ENCODE peak calls at places on chromosomes 6 and 20, in five cellular contexts. V, N, X, C and A are unnamed samples.

GRCh38 chr20:39137299-39137698 is 175.2 kb downstream of the DHX35 start:
- DNase-seq in V (no peak), N (no peak), X (no peak), C (no peak), A (no peak)

GRCh38 chr6:157219201-157220200 is 103.8 kb downstream of the TMEM242 start:
- DNase-seq in V (peak; percentile 63), N (no peak), X (peak; percentile 45), C (no peak), A (peak; percentile 30)

GRCh38 chr20:8664778-8665177 is 404.1 kb upstream of the PLCB4 start:
- DNase-seq in V (no peak), N (no peak), X (no peak), C (no peak), A (no peak)

GRCh38 chr6:170062209-170062903 is 228.5 kb downstream of the DLL1 start:
- DNase-seq in V (no peak), N (no peak), X (no peak), C (no peak), A (no peak)

GRCh38 chr20:59047938-59048680 is 5.5 kb upstream of the PRELID3B start:
- DNase-seq in V (peak; percentile 51), N (peak; percentile 67), X (no peak), C (no peak), A (no peak)

GRCh38 chr20:6993016-6993415 is 225.5 kb downstream of the BMP2 start:
- DNase-seq in V (peak; percentile 88), N (no peak), X (no peak), C (no peak), A (peak; percentile 91)

GRCh38 chr20:12358006-12358654 is 440.4 kb downstream of the BTBD3 start:
- DNase-seq in V (peak; percentile 18), N (no peak), X (no peak), C (no peak), A (peak; percentile 20)

GRCh38 chr6:89050155-89050554 is 30.4 kb upstream of the PNRC1 start:
- DNase-seq in V (peak; percentile 75), N (peak; percentile 50), X (no peak), C (peak; percentile 77), A (peak; percentile 95)

GRCh38 chr6:157091832-157092231 is 231.5 kb downstream of the TMEM242 start:
- DNase-seq in V (no peak), N (no peak), X (no peak), C (no peak), A (no peak)

GRCh38 chr6:24329451-24329850 is 28.4 kb downstream of the DCDC2 start:
- DNase-seq in V (peak; percentile 45), N (no peak), X (no peak), C (no peak), A (no peak)

GRCh38 chr6:84415517-84415916 is 188.1 kb upstream of the CEP162 start:
- DNase-seq in V (no peak), N (no peak), X (no peak), C (no peak), A (no peak)

GRCh38 chr6:86961432-86962200 is 24.3 kb downstream of the HTR1E start:
- DNase-seq in V (no peak), N (no peak), X (no peak), C (no peak), A (no peak)

GRCh38 chr20:3313681-3314080 is 74.7 kb upstream of the SLC4A11 start:
- DNase-seq in V (no peak), N (no peak), X (no peak), C (no peak), A (peak; percentile 26)

GRCh38 chr6:157632821-157633220 is 190.2 kb upstream of the SNX9 start:
- DNase-seq in V (peak; percentile 52), N (no peak), X (no peak), C (no peak), A (no peak)

GRCh38 chr20:53434662-53435061 is 159.0 kb downstream of the ZNF217 start:
- DNase-seq in V (no peak), N (no peak), X (no peak), C (no peak), A (no peak)

GRCh38 chr6:165830761-165831160 is 167.7 kb upstream of the PDE10A start:
- DNase-seq in V (no peak), N (no peak), X (no peak), C (no peak), A (no peak)

GRCh38 chr6:43089874-43090556 is 13.9 kb downstream of the PTK7 start:
- DNase-seq in V (no peak), N (peak; percentile 73), X (no peak), C (no peak), A (no peak)

GRCh38 chr20:36574278-36575065 is 1.1 kb downstream of the TGIF2 start:
- DNase-seq in V (peak; percentile 49), N (peak; percentile 45), X (peak; percentile 68), C (peak; percentile 65), A (peak; percentile 47)

GRCh38 chr20:50717974-50718761 is 13.2 kb upstream of the PARD6B start:
- DNase-seq in V (no peak), N (no peak), X (no peak), C (no peak), A (no peak)

GRCh38 chr20:31811796-31812728 is 7.1 kb upstream of the MYLK2 start:
- DNase-seq in V (peak; percentile 70), N (no peak), X (no peak), C (peak; percentile 82), A (no peak)

GRCh38 chr6:44701637-44702101 is 314.2 kb downstream of the CDC5L start:
- DNase-seq in V (peak; percentile 71), N (no peak), X (no peak), C (no peak), A (no peak)

GRCh38 chr6:13256614-13257013 is 71.7 kb downstream of the TBC1D7 start:
- DNase-seq in V (no peak), N (no peak), X (no peak), C (no peak), A (no peak)

GRCh38 chr6:31405996-31406395 is 2.6 kb downstream of the MICA start:
- DNase-seq in V (no peak), N (no peak), X (no peak), C (no peak), A (no peak)

GRCh38 chr6:48689498-48689897 is 578.5 kb upstream of the PTCHD4 start:
- DNase-seq in V (no peak), N (no peak), X (no peak), C (no peak), A (no peak)

GRCh38 chr6:7262746-7263335 is 50.2 kb downstream of the SSR1 start:
- DNase-seq in V (no peak), N (no peak), X (no peak), C (no peak), A (no peak)

GRCh38 chr6:144263786-144264185 is 21.3 kb upstream of the UTRN start:
- DNase-seq in V (no peak), N (no peak), X (no peak), C (no peak), A (no peak)

GRCh38 chr20:51446656-51447055 is 95.9 kb downstream of the NFATC2 start:
- DNase-seq in V (peak; percentile 91), N (peak; percentile 38), X (no peak), C (no peak), A (peak; percentile 76)

GRCh38 chr20:35837577-35838195 is 65.9 kb downstream of the PHF20 start:
- DNase-seq in V (no peak), N (no peak), X (no peak), C (no peak), A (no peak)

GRCh38 chr6:149335924-149336323 is 18.4 kb downstream of the TAB2 start:
- DNase-seq in V (peak; percentile 86), N (no peak), X (no peak), C (peak; percentile 55), A (peak; percentile 90)

GRCh38 chr20:21027569-21027968 is 78.6 kb downstream of the LINC00237 start:
- DNase-seq in V (peak; percentile 1), N (no peak), X (no peak), C (no peak), A (peak; percentile 56)

GRCh38 chr20:58131581-58132142 is 96.8 kb downstream of the ANKRD60 start:
- DNase-seq in V (peak; percentile 65), N (no peak), X (no peak), C (no peak), A (peak; percentile 86)

GRCh38 chr6:109263873-109264700 is 118.2 kb downstream of the CD164 start:
- DNase-seq in V (no peak), N (no peak), X (no peak), C (no peak), A (no peak)

DNA sequence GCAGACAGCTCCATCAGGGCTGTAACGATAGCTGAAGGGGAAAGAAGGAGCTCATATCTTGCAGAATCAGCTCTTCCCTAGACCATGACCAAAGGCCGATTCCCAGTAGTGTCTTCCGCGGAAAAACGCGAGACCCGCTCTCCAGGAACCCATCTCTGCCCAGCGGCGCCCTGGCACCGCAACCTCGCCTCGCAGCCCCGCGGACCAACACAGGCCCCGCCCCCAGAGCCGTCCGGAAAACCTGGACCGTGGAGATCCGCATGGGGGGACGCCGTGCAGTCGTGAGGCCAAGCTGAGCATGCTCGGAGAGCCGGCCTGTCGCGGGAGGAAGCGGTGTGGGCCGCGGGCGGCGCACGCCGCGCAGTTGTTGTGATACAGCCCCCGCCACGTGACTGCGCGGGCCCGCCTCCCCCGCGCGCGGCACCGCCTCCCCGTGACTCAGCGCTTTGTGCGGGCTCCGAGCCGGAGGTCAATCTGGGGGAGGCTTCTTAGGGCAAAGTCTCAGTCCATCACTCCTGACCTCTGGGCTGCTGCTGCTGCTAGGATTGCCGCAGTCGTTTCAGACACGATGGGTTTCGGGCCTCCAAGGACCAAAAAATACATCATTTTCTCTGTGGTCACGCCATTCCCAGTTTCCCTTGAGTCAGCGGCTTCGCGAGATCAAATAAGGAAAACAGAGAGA is 3.1 kb upstream of the GCLC start:
- DNase-seq in V (peak; percentile 96), N (peak; percentile 93), X (peak; percentile 96), C (peak; percentile 99), A (peak; percentile 95)
- TF ChIP-seq CTCF in V (no peak), N (no peak), X (no peak), C (no peak), A (no peak)

DNA sequence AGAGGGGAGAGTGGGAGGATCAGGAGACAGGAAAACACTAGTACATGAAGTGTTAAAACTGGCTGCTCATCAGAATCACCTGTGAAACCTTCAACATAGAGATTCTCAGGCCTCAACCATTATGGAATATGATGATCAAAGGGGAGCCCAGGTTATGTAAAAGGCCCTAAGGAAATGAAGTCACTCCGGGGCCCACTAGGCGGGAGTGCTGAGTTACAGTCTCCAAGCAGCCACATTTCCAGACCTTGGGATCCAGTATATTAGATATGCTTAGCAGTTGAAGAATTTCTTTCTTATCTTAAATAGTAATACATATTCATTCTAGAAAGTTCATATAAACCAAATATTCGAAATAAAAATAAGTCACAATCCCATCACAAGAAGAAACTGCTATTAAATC is 476.3 kb downstream of the PRKN start:
- DNase-seq in V (no peak), N (no peak), X (no peak), C (no peak), A (peak; percentile 20)
- TF ChIP-seq CTCF in V (no peak), N (no peak), X (no peak), C (no peak), A (peak; percentile 23)

GRCh38 chr6:142045380-142046270 is 87.1 kb upstream of the GJE1 start:
- DNase-seq in V (peak; percentile 73), N (no peak), X (no peak), C (no peak), A (peak; percentile 40)
- TF ChIP-seq CTCF in V (peak; percentile 42), N (no peak), X (no peak), C (no peak), A (peak; percentile 35)

DNA sequence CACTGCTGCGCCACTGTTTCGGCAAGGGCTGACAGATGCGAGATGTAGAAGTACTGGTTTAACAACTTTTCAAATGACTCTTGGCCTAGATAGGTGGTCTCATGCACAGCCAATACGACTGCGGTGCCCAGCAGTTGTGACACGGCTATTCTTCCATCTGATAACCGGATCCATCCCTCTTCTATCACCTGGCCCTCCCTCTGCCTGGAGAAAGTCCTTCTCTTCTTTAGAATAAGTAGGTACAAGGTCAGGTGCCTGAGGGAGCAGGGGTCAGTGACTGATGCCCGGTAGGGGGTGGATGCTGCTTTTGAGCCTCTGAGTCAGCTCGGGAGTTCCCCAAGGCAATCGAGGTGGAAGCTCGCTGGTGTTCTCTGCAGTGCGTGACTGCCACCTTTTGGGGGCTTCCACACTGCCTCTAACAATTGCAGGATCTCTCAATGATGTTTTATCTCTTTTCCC is 166.8 kb upstream of the GRIK2 start:
- DNase-seq in V (peak; percentile 68), N (no peak), X (no peak), C (no peak), A (peak; percentile 62)
- TF ChIP-seq CTCF in V (peak; percentile 52), N (no peak), X (no peak), C (no peak), A (no peak)